ENCODE peak calls at places on chromosomes 16 and 17, in seven cellular contexts. P is IMR-90; V is CD8-positive, alpha-beta T cell; R is uterus; C is AG04450; M is heart left ventricle; W is thoracic aorta. K is an unnamed sample.

GRCh38 chr17:27807567-27808470 is 7.5 kb upstream of the NOS2 start:
- DNase-seq in P (no peak), V (peak), R (no peak), C (no peak), M (no peak), W (no peak), K (no peak)

GRCh38 chr16:51982715-51983680 is 563.9 kb downstream of the TOX3 start:
- DNase-seq in P (peak), V (no peak), R (peak), C (peak), M (no peak), W (no peak), K (no peak)

GRCh38 chr17:51769231-51769630 is 389.3 kb downstream of the CA10 start:
- DNase-seq in P (no peak), V (no peak), R (no peak), C (no peak), M (no peak), W (no peak), K (no peak)

GRCh38 chr17:67496286-67496685 is 119.2 kb downstream of the PITPNC1 start:
- DNase-seq in P (peak), V (no peak), R (no peak), C (no peak), M (no peak), W (no peak), K (no peak)

GRCh38 chr17:68821860-68822693 is 133.1 kb downstream of the ABCA8 start:
- DNase-seq in P (peak), V (no peak), R (no peak), C (peak), M (no peak), W (no peak), K (no peak)

GRCh38 chr17:74485841-74486240 is 19.4 kb downstream of the CD300A start:
- DNase-seq in P (no peak), V (no peak), R (no peak), C (no peak), M (no peak), W (no peak), K (no peak)

GRCh38 chr17:81391964-81392908 is 3.0 kb upstream of the BAHCC1 start:
- DNase-seq in P (peak), V (no peak), R (peak), C (no peak), M (peak), W (no peak), K (peak)

GRCh38 chr16:86576591-86577313 is 1.6 kb upstream of the FOXL1 start:
- DNase-seq in P (no peak), V (no peak), R (no peak), C (peak), M (no peak), W (no peak), K (peak)

GRCh38 chr17:82256242-82256894 is 17.1 kb downstream of the CSNK1D start:
- DNase-seq in P (no peak), V (no peak), R (no peak), C (no peak), M (no peak), W (no peak), K (no peak)

DNA sequence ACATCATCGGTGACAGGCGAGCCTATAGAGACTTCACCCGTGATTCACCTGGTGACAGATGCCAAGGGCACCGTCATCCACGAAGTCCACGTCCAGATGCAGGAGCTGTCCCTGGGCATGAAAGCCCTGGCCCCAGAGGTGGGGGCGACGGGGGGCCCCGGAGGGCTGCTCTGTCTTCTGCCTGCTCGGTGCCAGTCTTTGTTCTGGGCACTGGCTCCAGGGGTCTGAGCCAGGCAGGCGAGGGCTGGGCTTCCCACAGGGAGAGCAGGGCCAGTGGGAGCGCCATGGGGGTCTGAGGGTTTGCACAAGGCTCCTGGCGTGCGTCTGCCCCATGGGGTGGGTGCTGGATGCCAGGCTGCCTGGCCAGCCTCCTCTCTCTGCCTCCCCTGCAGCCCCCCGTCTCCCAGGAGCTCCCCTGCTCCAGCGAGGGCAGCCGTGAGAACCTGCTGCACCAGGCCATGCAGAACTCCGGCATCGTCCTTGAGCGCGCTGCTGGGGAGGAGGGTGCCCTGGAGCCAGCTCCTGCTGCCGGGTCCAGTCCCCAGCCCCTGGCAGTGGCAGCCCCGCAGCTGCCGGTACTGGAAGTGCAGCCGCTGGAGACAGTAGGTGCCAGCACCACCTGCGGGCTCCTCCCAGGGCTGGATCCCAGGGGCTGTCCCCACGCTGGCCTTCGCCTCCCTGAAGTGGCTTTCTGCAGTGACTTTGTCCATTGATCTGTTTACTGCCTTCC is 3.0 kb upstream of the DNASE1L2 start:
- DNase-seq in P (no peak), V (no peak), R (no peak), C (no peak), M (no peak), W (no peak), K (no peak)
- H3K27ac ChIP-seq in P (no peak), V (no peak), R (no peak), C (no peak), M (no peak), W (no peak), K (no peak)

GRCh38 chr16:69395859-69396186 is 10.0 kb upstream of the TERF2 start:
- DNase-seq in P (no peak), V (no peak), R (no peak), C (no peak), M (peak), W (no peak), K (no peak)

GRCh38 chr16:69399361-69399760 is 13.6 kb upstream of the TERF2 start:
- DNase-seq in P (peak), V (no peak), R (no peak), C (no peak), M (no peak), W (no peak), K (no peak)

GRCh38 chr16:69396187-69397061 is 10.6 kb upstream of the TERF2 start:
- DNase-seq in P (peak), V (peak), R (peak), C (peak), M (no peak), W (peak), K (peak)

GRCh38 chr16:69393898-69394849 is 8.4 kb upstream of the TERF2 start:
- DNase-seq in P (peak), V (no peak), R (no peak), C (no peak), M (peak), W (no peak), K (no peak)

GRCh38 chr16:69397821-69398521 is 12.2 kb upstream of the TERF2 start:
- DNase-seq in P (peak), V (no peak), R (peak), C (no peak), M (peak), W (no peak), K (no peak)
- TF ChIP-seq CTCF in P (peak), V (no peak), R (peak), C (peak), M (peak), W (peak), K (peak)

GRCh38 chr17:7484067-7484963 is at the start of gene POLR2A:
- DNase-seq in P (peak), V (peak), R (peak), C (peak), M (peak), W (peak), K (peak)
- H3K27ac ChIP-seq in P (peak), V (peak), R (peak), C (peak), M (peak), W (peak), K (peak)

GRCh38 chr16:25395528-25395927 is 137.9 kb upstream of the ZKSCAN2 start:
- DNase-seq in P (no peak), V (no peak), R (no peak), C (no peak), M (no peak), W (no peak), K (no peak)
- TF ChIP-seq CTCF in P (no peak), V (no peak), R (no peak), C (no peak), M (no peak), W (no peak), K (no peak)

GRCh38 chr17:16353702-16354174 is 469 bp upstream of the CENPV start:
- DNase-seq in P (no peak), V (no peak), R (no peak), C (no peak), M (no peak), W (no peak), K (no peak)

GRCh38 chr17:16351831-16352230 is 1.4 kb downstream of the CENPV start:
- DNase-seq in P (peak), V (no peak), R (no peak), C (no peak), M (no peak), W (no peak), K (no peak)

GRCh38 chr17:16352303-16352837 is 899 bp downstream of the CENPV start:
- DNase-seq in P (peak), V (peak), R (peak), C (no peak), M (no peak), W (no peak), K (no peak)

GRCh38 chr17:16352838-16353701 is at the start of gene CENPV:
- DNase-seq in P (peak), V (peak), R (peak), C (no peak), M (peak), W (no peak), K (no peak)

DNA sequence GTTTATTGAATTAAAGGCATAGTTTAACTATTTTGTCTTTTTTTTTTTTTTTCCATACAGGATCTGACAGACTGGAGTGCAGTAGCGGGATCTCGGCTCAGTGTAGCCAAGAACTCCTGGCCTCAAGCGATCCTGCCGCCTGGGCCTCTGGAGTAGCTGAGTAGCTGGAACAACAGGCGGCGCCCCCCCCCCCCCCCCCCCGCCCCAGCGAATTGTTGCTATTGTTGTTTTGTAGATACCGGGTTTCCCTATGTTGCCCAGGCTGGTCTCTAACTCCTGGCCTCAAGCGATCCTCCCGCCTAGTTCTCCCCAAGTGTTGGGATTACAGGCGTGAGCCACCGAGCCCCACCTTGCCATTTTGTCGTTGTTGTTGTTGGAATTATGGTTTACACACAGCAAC is 1.3 kb upstream of the CENPV start:
- DNase-seq in P (no peak), V (no peak), R (no peak), C (no peak), M (no peak), W (no peak), K (peak)
- H3K27ac ChIP-seq in P (no peak), V (no peak), R (no peak), C (no peak), M (no peak), W (no peak), K (no peak)

GRCh38 chr16:67284699-67285646 is 5.6 kb downstream of the PLEKHG4 start:
- DNase-seq in P (peak), V (no peak), R (no peak), C (no peak), M (no peak), W (no peak), K (no peak)

GRCh38 chr16:67282447-67282805 is 3.1 kb downstream of the PLEKHG4 start:
- DNase-seq in P (no peak), V (no peak), R (no peak), C (no peak), M (no peak), W (no peak), K (no peak)

GRCh38 chr16:67283826-67284555 is 4.7 kb downstream of the PLEKHG4 start:
- DNase-seq in P (no peak), V (no peak), R (no peak), C (no peak), M (no peak), W (no peak), K (no peak)

GRCh38 chr16:67281536-67282446 is 2.5 kb downstream of the PLEKHG4 start:
- DNase-seq in P (no peak), V (no peak), R (no peak), C (no peak), M (no peak), W (no peak), K (no peak)

GRCh38 chr16:67283039-67283825 is 3.9 kb downstream of the PLEKHG4 start:
- DNase-seq in P (peak), V (no peak), R (no peak), C (no peak), M (no peak), W (no peak), K (no peak)
- TF ChIP-seq CTCF in P (no peak), V (no peak), R (no peak), C (no peak), M (no peak), W (no peak), K (no peak)

DNA sequence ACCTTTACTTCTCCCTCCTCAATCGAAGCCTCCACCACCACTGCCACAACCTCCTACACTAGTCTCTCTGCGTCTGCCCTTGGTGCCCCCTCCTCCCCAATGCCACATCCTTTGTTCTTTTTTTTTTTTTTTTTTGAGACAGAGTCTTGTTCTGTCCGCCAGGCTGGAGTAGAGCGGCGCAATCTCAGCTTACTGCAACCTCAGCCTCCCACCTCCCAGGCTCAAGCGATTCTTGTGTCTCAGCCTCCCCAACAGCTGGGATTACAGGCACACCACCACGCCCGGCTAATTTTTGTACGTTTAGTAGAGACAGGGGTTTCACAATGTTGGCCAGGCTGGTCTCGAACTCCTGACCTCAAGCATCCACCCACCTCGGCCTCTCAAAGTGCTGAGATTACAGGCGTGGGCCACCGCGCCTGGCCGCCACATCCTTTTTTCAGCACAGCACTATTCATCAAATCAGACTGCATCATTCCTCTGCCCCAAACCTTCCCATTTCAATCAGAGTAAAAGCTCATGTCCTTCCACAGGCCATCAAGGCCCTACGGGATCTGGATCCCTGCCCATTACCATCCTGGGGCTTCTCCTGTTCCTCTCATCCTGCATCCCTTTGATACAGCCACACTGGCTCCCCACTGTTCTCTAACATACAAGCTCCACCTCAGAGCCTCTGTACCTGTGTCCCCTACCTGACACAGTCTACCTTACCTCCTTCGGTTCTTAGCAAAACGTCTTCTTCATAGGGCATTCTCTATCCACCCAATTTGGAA is 2.0 kb downstream of the KLHL11 start:
- DNase-seq in P (no peak), V (no peak), R (no peak), C (no peak), M (no peak), W (no peak), K (no peak)
- H3K27ac ChIP-seq in P (no peak), V (no peak), R (no peak), C (no peak), M (no peak), W (no peak), K (no peak)

K was measured in tibial artery.